ENCODE peak calls at places on chromosome 14, in seven cellular contexts. Q is Peyer's patch, R is gastrocnemius medialis, P is IMR-90, Y is tibial artery, F is hepatocyte, W is stomach. V is an unnamed sample.

GRCh38 chr14:106872619-106873446 is 1346.5 kb downstream of the TMEM121 start:
- DNase-seq in W (peak; percentile 93), R (no peak), P (no peak), Y (no peak), Q (peak; percentile 96), F (no peak), V (no peak)

GRCh38 chr14:24404814-24405213 is 6.0 kb downstream of the NYNRIN start:
- DNase-seq in Q (no peak), Y (no peak), F (no peak), R (no peak), P (no peak), W (no peak), V (no peak)

GRCh38 chr14:56065621-56066295 is 52.5 kb upstream of the PELI2 start:
- DNase-seq in F (no peak), P (no peak), Q (peak; percentile 51), Y (no peak), R (no peak), W (no peak), V (no peak)

GRCh38 chr14:81125536-81125935 is 95.2 kb downstream of the GTF2A1 start:
- DNase-seq in R (no peak), Q (peak; percentile 49), W (no peak), F (no peak), Y (no peak), P (no peak), V (no peak)

GRCh38 chr14:49218436-49219092 is 367.6 kb downstream of the RPS29 start:
- DNase-seq in R (no peak), P (no peak), W (no peak), F (no peak), Q (no peak), Y (no peak), V (peak; percentile 13)

GRCh38 chr14:28770574-28770973 is 4.0 kb downstream of the FOXG1 start:
- DNase-seq in F (no peak), W (no peak), P (no peak), Y (no peak), R (no peak), Q (no peak), V (no peak)

GRCh38 chr14:50822501-50823042 is 8.4 kb downstream of the NIN start:
- DNase-seq in P (no peak), Q (no peak), W (no peak), Y (no peak), R (peak; percentile 20), F (no peak), V (no peak)

GRCh38 chr14:60064491-60065072 is 27.1 kb upstream of the PCNX4 start:
- DNase-seq in Y (no peak), P (peak; percentile 55), Q (no peak), W (no peak), F (peak; percentile 19), R (no peak), V (peak; percentile 70)

GRCh38 chr14:56131865-56132830 is 13.9 kb downstream of the PELI2 start:
- DNase-seq in F (no peak), Y (no peak), R (no peak), Q (no peak), P (no peak), W (no peak), V (no peak)

GRCh38 chr14:67942311-67942710 is 122.7 kb downstream of the RAD51B start:
- DNase-seq in F (no peak), R (no peak), Q (no peak), P (peak; percentile 33), Y (no peak), W (no peak), V (peak; percentile 58)

GRCh38 chr14:102159841-102160240 is 20.1 kb downstream of the WDR20 start:
- DNase-seq in Q (no peak), R (no peak), F (no peak), W (no peak), Y (no peak), P (no peak), V (no peak)

GRCh38 chr14:31787377-31787776 is 226.2 kb downstream of the NUBPL start:
- DNase-seq in Q (peak; percentile 49), F (no peak), R (no peak), Y (no peak), W (no peak), P (peak; percentile 11), V (no peak)
- H3K4me3 ChIP-seq in Q (no peak overlapping the region), F (no peak overlapping the region), R (no peak overlapping the region), Y (no peak overlapping the region), W (no peak overlapping the region), P (no peak overlapping the region), V (no peak overlapping the region)

GRCh38 chr14:74956000-74956279 is 543 bp upstream of the PGF start:
- DNase-seq in P (no peak), Q (no peak), Y (no peak), F (no peak), W (no peak), R (no peak), V (no peak)
- TF ChIP-seq CTCF in P (no peak), Q (no peak), Y (no peak), F (no peak), W (no peak), R (no peak), V (no peak)

DNA sequence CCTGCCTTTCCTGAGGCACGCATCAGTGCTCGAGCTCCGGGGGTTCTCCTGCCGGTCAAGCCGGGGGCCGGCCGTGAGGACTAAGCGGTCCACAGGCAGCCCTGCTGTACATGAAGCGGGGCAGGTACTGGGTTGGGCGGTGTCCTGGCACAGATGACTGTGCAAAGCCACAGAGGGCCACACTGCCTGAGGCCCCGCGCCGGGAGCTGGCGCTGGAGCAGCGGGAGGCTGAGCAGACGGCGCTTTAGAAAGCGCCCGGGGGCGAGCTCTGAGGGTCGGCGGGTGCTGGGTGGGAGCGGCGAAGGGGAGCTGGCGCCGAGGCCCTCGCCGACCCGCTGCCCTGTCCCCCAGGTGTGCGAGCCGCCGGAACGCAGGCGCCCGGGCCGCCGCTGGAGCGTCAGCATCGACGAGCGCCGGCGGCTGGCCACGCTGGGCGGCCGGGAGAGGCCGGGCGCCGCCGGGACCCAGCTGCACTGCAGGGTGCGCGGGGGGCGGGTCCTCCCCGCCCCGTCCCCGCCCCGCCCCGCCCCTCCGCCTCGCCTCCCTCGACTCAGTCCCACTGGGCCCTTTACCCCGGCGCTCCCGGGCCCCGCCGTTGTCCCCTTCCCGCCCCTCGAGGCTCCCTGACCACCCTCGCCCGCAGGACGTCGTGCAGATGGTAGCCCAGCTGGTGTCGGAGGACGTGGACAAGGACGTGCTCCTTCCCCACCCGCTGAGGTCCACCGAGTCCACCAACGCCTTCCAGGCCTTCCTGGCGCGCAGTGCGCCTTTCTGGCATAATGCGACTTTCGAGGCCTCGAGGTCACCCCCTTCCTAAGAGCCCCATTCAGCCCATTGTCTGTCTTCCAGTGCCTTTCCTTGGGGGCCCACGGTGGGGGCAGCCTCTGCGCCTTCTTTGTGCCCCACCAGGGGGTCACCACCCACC is 8.3 kb upstream of the MTA1 start:
- DNase-seq in W (peak; percentile 60), F (peak; percentile 77), Q (peak; percentile 56), P (peak; percentile 33), Y (no peak), R (no peak), V (peak; percentile 10)
- H3K4me3 ChIP-seq in W (peak overlapping the region; percentile 40), F (peak overlapping the region; percentile 10), Q (no peak overlapping the region), P (peak overlapping the region; percentile 38), Y (peak overlapping the region; percentile 37), R (peak overlapping the region; percentile 40), V (peak overlapping the region; percentile 44)

GRCh38 chr14:71863049-71863448 is 69.2 kb upstream of the RGS6 start:
- DNase-seq in R (no peak), Y (no peak), W (no peak), P (no peak), Q (no peak), F (no peak), V (no peak)
- TF ChIP-seq CTCF in R (no peak), Y (no peak), W (no peak), P (peak; percentile 12), Q (peak; percentile 1), F (no peak), V (peak; percentile 34)